ENCODE peak calls at places on chromosomes 16 and 17, in nine cellular contexts. K is BJ, H is lower leg skin, D is bronchial epithelial cell, E is PC-3, I is nephron progenitor cell, W is sigmoid colon, Y is cardiac muscle cell, G is AG04449. M is an unnamed sample.

GRCh38 chr17:83100220-83100852 is 20.9 kb downstream of the METRNL start:
- DNase-seq in K (no peak), H (no peak), D (no peak), E (no peak), I (no peak), W (no peak), Y (no peak), G (no peak), M (no peak)

GRCh38 chr16:21565816-21566669 is 33.3 kb upstream of the METTL9 start:
- DNase-seq in K (no peak), H (peak; percentile 83), D (no peak), E (no peak), I (no peak), W (peak; percentile 38), Y (no peak), G (no peak), M (peak; percentile 34)

GRCh38 chr17:76554131-76554530 is 14.3 kb downstream of the PRCD start:
- DNase-seq in K (no peak), H (no peak), D (no peak), E (no peak), I (no peak), W (no peak), Y (no peak), G (no peak), M (no peak)

GRCh38 chr16:31386157-31386984 is 6.8 kb upstream of the ITGAD start:
- DNase-seq in K (no peak), H (no peak), D (peak; percentile 88), E (peak; percentile 73), I (no peak), W (no peak), Y (peak; percentile 13), G (no peak), M (no peak)

GRCh38 chr16:79754081-79754872 is 153.7 kb upstream of the MAF start:
- DNase-seq in K (no peak), H (no peak), D (no peak), E (no peak), I (no peak), W (no peak), Y (no peak), G (no peak), M (no peak)

GRCh38 chr16:68734782-68735181 is 2.3 kb upstream of the CDH1 start:
- DNase-seq in K (no peak), H (no peak), D (no peak), E (no peak), I (no peak), W (no peak), Y (no peak), G (no peak), M (no peak)

GRCh38 chr16:24102120-24102740 is 153.9 kb upstream of the CACNG3 start:
- DNase-seq in K (no peak), H (no peak), D (no peak), E (no peak), I (no peak), W (no peak), Y (no peak), G (no peak), M (no peak)

GRCh38 chr16:79673635-79674034 is 73.1 kb upstream of the MAF start:
- DNase-seq in K (no peak), H (no peak), D (no peak), E (no peak), I (no peak), W (no peak), Y (no peak), G (no peak), M (no peak)

GRCh38 chr17:48012151-48012520 is 25.5 kb downstream of the COPZ2 start:
- DNase-seq in K (no peak), H (no peak), D (no peak), E (peak; percentile 33), I (peak; percentile 84), W (no peak), Y (peak; percentile 77), G (no peak), M (no peak)

GRCh38 chr17:2111691-2112090 is 56.8 kb downstream of the HIC1 start:
- DNase-seq in K (no peak), H (peak; percentile 50), D (peak; percentile 22), E (peak; percentile 88), I (no peak), W (no peak), Y (no peak), G (peak; percentile 90), M (no peak)

GRCh38 chr17:43042025-43042424 is 17.0 kb downstream of the RND2 start:
- DNase-seq in K (no peak), H (no peak), D (no peak), E (no peak), I (no peak), W (no peak), Y (no peak), G (no peak), M (no peak)

GRCh38 chr16:49461517-49461951 is 87.9 kb downstream of the C16orf78 start:
- DNase-seq in K (no peak), H (peak; percentile 83), D (no peak), E (no peak), I (no peak), W (peak; percentile 59), Y (no peak), G (no peak), M (peak; percentile 36)

GRCh38 chr17:47717261-47717697 is 15.8 kb upstream of the TBX21 start:
- DNase-seq in K (no peak), H (no peak), D (no peak), E (no peak), I (no peak), W (no peak), Y (no peak), G (no peak), M (no peak)

GRCh38 chr17:56653877-56654276 is 60.4 kb downstream of the NOG start:
- DNase-seq in K (no peak), H (no peak), D (peak; percentile 67), E (peak; percentile 91), I (peak; percentile 46), W (no peak), Y (peak; percentile 77), G (no peak), M (no peak)

GRCh38 chr16:13112639-13113038 is 211.2 kb downstream of the SHISA9 start:
- DNase-seq in K (no peak), H (no peak), D (no peak), E (no peak), I (no peak), W (no peak), Y (no peak), G (no peak), M (no peak)

GRCh38 chr16:12958366-12958765 is 57.0 kb downstream of the SHISA9 start:
- DNase-seq in K (no peak), H (no peak), D (no peak), E (no peak), I (no peak), W (no peak), Y (no peak), G (no peak), M (no peak)

GRCh38 chr17:9907131-9907530 is 2.1 kb upstream of the RCVRN start:
- DNase-seq in K (no peak), H (no peak), D (no peak), E (no peak), I (no peak), W (no peak), Y (no peak), G (no peak), M (no peak)
- TF ChIP-seq CTCF in K (no peak), H (no peak), D (no peak), E (no peak), I (no peak), W (no peak), Y (no peak), G (no peak), M (no peak)

GRCh38 chr17:81858170-81858966 is 2.0 kb downstream of the P4HB start:
- DNase-seq in K (no peak), H (no peak), D (no peak), E (peak; percentile 54), I (no peak), W (no peak), Y (no peak), G (no peak), M (peak; percentile 88)

GRCh38 chr17:81858967-81859905 is 1.1 kb downstream of the P4HB start:
- DNase-seq in K (no peak), H (no peak), D (no peak), E (peak; percentile 24), I (no peak), W (no peak), Y (no peak), G (no peak), M (no peak)

GRCh38 chr17:81859906-81860755 is at the start of gene P4HB:
- DNase-seq in K (no peak), H (no peak), D (no peak), E (no peak), I (peak; percentile 95), W (no peak), Y (no peak), G (no peak), M (peak; percentile 92)

GRCh38 chr17:81863123-81863675 is 2.9 kb upstream of the P4HB start:
- DNase-seq in K (no peak), H (no peak), D (no peak), E (no peak), I (no peak), W (no peak), Y (no peak), G (no peak), M (no peak)

GRCh38 chr17:81860756-81861568 is 627 bp upstream of the P4HB start:
- DNase-seq in K (peak; percentile 100), H (peak; percentile 100), D (peak; percentile 100), E (peak; percentile 100), I (peak; percentile 99), W (peak; percentile 100), Y (peak; percentile 100), G (peak; percentile 100), M (peak; percentile 100)
- TF ChIP-seq CTCF in K (peak; percentile 18), H (no peak), D (no peak), E (no peak), I (no peak), W (no peak), Y (no peak), G (no peak), M (no peak)

DNA sequence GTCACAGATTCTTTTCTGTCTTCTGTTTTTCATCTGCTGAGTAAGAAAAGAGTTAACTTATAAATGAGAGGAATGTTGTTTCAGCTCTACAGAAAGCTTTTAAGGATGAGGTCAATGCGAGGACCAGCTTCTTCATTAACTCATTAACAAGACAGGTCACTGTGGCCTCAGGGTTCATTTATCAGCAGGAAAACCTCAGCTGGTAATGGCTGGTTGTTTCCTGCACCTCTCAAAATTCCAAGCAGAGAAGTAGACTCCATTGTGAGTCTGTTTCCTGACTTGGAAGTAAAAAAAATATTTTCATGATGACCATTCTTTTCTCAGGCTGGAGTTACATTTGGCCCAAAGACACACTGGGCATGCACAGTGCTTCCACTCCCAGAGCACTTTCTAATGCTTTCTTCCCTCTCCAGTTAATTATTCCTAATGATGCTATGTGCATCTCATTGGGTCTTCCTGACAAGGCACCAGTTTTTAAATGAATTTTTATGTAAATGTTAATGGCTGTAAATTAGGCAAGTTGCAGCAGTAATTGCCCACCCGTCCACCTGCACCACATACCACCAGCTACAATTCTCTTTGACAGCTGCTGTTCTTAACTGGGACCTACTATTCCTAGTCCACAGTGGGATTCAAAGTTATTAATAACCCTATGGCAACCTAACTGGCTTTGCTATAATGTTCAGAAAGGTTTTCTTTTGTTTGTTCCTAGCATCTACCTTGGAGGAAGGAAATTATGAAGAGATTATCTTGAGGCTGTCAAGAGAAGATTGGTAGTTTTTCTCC is 89.5 kb upstream of the BCAR1 start:
- DNase-seq in K (peak; percentile 67), H (no peak), D (peak; percentile 31), E (peak; percentile 21), I (no peak), W (no peak), Y (peak; percentile 35), G (no peak), M (no peak)
- TF ChIP-seq CTCF in K (no peak), H (no peak), D (no peak), E (no peak), I (no peak), W (no peak), Y (no peak), G (no peak), M (no peak)

GRCh38 chr16:86520317-86521210 is 10.2 kb downstream of the FOXF1 start:
- DNase-seq in K (no peak), H (no peak), D (no peak), E (no peak), I (no peak), W (peak; percentile 74), Y (no peak), G (no peak), M (no peak)
- TF ChIP-seq CTCF in K (no peak), H (no peak), D (no peak), E (no peak), I (no peak), W (no peak), Y (no peak), G (no peak), M (peak; percentile 62)

M was measured in chondrocyte.